ENCODE peak calls at places on chromosomes 13 and 19, in four cellular contexts. X is K562, C is WTC11, W is HepG2. K is an unnamed sample.

GRCh38 chr13:95153647-95154405 is 147.4 kb downstream of the ABCC4 start:
- DNase-seq in X (no peak), C (no peak), W (no peak), K (no peak)

GRCh38 chr13:51151463-51151862 is 40.4 kb upstream of the C13orf42 start:
- DNase-seq in X (no peak), C (no peak), W (no peak), K (no peak)

GRCh38 chr19:41882568-41883462 is at the start of gene ARHGEF1:
- DNase-seq in X (peak), C (peak), W (no peak), K (no peak)

GRCh38 chr13:97224544-97225324 is 2.6 kb downstream of the MBNL2 start:
- DNase-seq in X (peak), C (no peak), W (peak), K (no peak)

GRCh38 chr13:44011036-44011435 is 131.3 kb downstream of the LACC1 start:
- DNase-seq in X (no peak), C (no peak), W (no peak), K (no peak)

GRCh38 chr13:73341748-73342147 is 282.9 kb downstream of the KLF5 start:
- DNase-seq in X (no peak), C (no peak), W (no peak), K (no peak)

GRCh38 chr19:46537136-46538097 is 41.8 kb upstream of the PNMA8B start:
- DNase-seq in X (peak), C (peak), W (no peak), K (no peak)

GRCh38 chr13:84641491-84641890 is 759.2 kb upstream of the SLITRK1 start:
- DNase-seq in X (no peak), C (no peak), W (no peak), K (no peak)

GRCh38 chr13:65856464-65856863 is 1373.7 kb downstream of the PCDH9 start:
- DNase-seq in X (no peak), C (no peak), W (no peak), K (no peak)

GRCh38 chr19:8306235-8307054 is 1.7 kb downstream of the CD320 start:
- DNase-seq in X (peak), C (peak), W (no peak), K (no peak)

GRCh38 chr19:50413096-50413495 is 5.6 kb upstream of the SPIB start:
- DNase-seq in X (no peak), C (no peak), W (no peak), K (no peak)

GRCh38 chr13:114144606-114145244 is 12.3 kb upstream of the RASA3 start:
- DNase-seq in X (no peak), C (no peak), W (no peak), K (no peak)

GRCh38 chr13:45393941-45394570 is 24.1 kb downstream of the SLC25A30 start:
- DNase-seq in X (peak), C (peak), W (peak), K (no peak)

GRCh38 chr13:87172166-87172825 is 498.9 kb upstream of the SLITRK5 start:
- DNase-seq in X (no peak), C (no peak), W (no peak), K (no peak)

GRCh38 chr13:31209172-31209818 is 9.5 kb downstream of the B3GLCT start:
- DNase-seq in X (no peak), C (no peak), W (no peak), K (no peak)

GRCh38 chr19:5057860-5058259 is 88.9 kb downstream of the KDM4B start:
- DNase-seq in X (peak), C (peak), W (no peak), K (no peak)

GRCh38 chr13:100545684-100546061 is 42.9 kb downstream of the GGACT start:
- DNase-seq in X (no peak), C (no peak), W (no peak), K (no peak)
- TF ChIP-seq TCF7 in X (no peak), C (no peak), W (no peak), K (no peak)

GRCh38 chr19:55638864-55639359 is 1.9 kb upstream of the ZNF580 start:
- DNase-seq in X (no peak), C (peak), W (peak), K (no peak)

GRCh38 chr19:55641376-55642152 is 762 bp downstream of the ZNF580 start:
- DNase-seq in X (no peak), C (no peak), W (no peak), K (no peak)

GRCh38 chr19:55640043-55640576 is 692 bp upstream of the ZNF580 start:
- DNase-seq in X (peak), C (peak), W (no peak), K (no peak)

GRCh38 chr19:55642153-55643002 is 1.1 kb upstream of the ZNF581 start:
- DNase-seq in X (no peak), C (peak), W (no peak), K (no peak)

DNA sequence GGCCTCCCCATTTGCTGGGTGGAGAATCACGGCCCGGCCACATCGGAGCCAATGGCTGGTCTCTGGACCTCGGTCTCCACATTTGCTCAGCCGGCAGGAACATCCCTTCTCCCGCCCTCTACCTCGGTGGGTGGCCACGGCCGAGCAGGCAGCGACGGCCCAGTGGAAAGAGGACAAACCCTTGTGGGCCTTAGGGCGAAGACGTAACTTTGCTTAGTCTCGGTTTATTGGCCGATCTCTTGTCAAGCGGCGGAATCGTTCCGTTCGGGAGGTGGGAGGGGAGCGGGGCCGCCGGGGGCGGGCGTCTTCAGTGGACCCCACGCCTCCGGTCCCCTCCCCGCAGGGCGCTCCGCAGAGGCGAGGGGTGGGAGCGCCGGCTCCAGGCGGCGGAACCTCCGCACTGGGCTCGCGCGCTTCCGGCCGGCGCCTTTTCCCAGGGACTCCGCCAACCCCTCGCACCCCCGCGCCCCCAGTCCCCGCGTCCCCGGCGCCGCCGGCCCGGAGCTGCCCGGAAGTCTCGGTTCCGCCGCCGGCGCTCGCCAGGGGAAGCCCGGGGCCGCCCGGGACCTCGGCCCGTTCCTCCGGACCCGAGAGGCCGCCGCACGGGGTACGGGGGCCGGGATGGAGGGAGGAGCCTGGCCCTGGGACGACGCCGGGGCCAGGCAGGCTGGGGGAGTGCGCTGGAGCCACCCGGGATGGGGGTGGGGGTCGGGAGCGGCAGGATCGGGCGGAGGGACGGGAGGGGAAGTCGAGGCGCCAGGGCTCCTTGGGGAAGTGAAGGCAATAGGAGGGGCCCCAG is at the start of gene ZNF580:
- DNase-seq in X (peak), C (peak), W (peak), K (no peak)
- TF ChIP-seq TCF7 in X (no peak), C (no peak), W (no peak), K (no peak)

DNA sequence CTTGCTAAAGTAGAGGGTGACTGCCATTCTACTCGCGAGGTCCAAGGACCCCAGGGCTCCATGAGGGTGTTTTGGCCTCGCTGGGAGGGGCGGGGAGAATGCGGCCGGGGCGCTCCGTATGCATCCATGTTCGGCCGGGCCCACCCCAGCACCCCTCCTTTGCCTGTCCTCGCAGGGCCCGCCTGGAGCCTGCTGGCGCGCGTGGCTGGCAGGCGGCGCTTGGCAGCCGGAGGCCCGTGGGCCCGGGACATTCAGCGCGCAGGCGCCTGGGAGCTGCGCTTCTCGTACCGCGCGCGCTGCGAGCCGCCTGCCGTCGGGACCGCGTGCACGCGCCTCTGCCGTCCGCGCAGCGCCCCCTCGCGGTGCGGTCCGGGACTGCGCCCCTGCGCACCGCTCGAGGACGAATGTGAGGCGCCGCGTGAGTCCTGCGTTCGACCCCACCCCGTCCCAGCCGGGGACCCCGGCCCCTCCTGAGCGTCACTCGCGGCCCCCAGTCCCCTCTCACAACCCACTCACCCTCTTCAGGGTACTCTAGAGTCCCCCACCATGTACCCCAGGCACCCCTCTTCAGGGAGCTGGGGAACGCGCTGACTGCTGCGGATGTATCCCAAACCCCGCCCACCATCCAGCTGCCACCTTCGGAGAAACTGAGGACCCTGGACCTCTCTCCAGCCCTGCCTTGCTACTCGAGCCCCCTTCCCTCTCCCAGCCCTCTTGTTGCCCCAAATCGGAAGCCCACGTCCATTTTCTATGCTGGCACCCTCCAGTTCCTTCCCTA is 4.1 kb downstream of the DLL3 start:
- DNase-seq in X (peak), C (peak), W (peak), K (no peak)
- TF ChIP-seq TCF7 in X (no peak), C (peak), W (no peak), K (no peak)

GRCh38 chr13:100941811-100942361 is 267.3 kb upstream of the TMTC4 start:
- DNase-seq in X (no peak), C (no peak), W (no peak), K (no peak)
- TF ChIP-seq TCF7 in X (no peak), C (no peak), W (no peak), K (no peak)

DNA sequence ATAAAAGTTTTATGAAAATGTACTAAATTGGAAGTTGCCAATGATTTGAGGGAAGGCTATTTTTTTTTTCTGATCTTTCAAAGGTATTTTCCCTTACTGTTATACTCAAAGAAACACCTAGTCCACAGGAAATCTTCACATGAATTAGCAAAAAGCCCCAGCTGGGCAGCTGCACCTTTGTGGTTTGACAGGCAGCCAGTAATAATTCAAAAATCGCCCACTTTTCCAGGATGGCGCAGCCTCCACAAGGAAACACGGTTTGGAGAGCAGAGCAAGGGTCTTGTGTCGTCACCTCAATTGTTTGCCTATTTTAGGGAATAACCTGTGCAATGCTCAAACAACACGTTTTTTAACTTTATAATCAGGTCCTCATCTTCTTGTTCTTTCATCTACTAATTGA is 324.9 kb upstream of the GPC6 start:
- DNase-seq in X (no peak), C (no peak), W (no peak), K (no peak)
- TF ChIP-seq TCF7 in X (no peak), C (no peak), W (no peak), K (no peak)

DNA sequence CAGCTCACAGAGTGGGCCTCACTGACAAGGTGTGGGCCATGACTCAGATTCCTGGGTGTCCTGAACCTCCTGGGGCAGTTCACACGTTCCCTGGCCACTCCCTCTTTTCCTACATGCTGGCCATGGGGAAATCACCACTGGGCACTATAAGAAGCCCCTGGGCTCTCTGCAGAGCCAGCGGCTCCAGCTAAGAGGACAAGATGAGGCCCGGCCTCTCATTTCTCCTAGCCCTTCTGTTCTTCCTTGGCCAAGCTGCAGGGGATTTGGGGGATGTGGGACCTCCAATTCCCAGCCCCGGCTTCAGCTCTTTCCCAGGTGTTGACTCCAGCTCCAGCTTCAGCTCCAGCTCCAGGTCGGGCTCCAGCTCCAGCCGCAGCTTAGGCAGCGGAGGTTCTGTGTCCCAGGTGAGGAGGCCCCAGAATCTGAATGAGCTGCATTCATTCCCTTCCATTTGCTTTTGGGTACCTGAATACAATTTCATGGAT is at the start of gene OLFM4:
- DNase-seq in X (no peak), C (peak), W (no peak), K (no peak)
- TF ChIP-seq TCF7 in X (no peak), C (no peak), W (no peak), K (no peak)

DNA sequence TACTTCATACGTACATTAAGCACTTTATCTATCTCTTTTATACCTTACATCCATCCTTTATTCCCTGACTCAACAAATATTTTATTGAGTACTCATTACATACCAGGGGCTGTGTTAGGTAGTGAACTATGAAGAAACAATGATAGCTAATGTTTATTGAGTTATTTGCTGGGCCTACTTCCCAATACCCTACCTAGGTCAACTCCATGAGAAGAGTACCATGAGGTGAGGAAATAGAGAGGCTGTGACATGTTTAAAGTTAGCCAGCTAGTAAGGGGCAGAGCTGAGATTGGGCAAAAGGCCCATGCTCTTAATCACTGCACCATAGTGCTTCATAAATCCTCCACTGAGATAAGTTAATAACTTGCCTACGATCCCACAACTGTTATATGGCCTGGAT is 79.9 kb downstream of the FREM2 start:
- DNase-seq in X (no peak), C (no peak), W (no peak), K (no peak)
- TF ChIP-seq TCF7 in X (no peak), C (no peak), W (no peak), K (no peak)

GRCh38 chr19:33429891-33430673 is 56.6 kb downstream of the CEBPG start:
- DNase-seq in X (no peak), C (no peak), W (no peak), K (no peak)
- TF ChIP-seq TCF7 in X (no peak), C (no peak), W (no peak), K (no peak)

GRCh38 chr13:98752111-98752941 is at the start of gene SLC15A1:
- DNase-seq in X (no peak), C (peak), W (no peak), K (no peak)
- TF ChIP-seq TCF7 in X (no peak), C (no peak), W (no peak), K (no peak)

DNA sequence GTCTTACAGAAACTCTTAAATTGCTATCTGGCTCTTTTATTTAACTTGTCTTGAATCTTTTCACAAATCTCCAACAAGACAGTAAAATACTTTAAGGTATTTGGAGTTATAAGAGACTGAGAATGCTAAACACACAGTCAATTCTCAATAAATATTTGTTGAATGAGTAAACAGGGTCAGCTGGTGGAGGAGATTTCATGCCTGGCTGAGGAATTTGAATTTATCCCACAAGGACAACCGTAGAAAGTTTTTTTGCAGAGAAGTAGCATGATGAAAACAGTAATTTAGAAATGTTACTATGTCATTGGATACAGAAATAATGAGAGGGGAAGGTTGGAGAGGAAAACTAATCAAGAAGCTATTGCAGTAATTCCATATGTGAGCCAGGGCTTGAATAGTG is 1223.7 kb downstream of the PCDH17 start:
- DNase-seq in X (no peak), C (no peak), W (no peak), K (no peak)
- TF ChIP-seq TCF7 in X (no peak), C (no peak), W (no peak), K (no peak)

K was measured in GM12878.